ENCODE peak calls at places on chromosomes 3 and 15, in five cellular contexts. One of them, this sample, is unnamed.

GRCh38 chr15:82231842-82232241 is 30.7 kb downstream of the EFL1 start:
- DNase-seq in tibial artery: no peak
- DNase-seq in RWPE1: no peak
- DNase-seq in activated CD4-positive, CD25-positive, alpha-beta regulatory T cell: no peak
- DNase-seq in AG09309: no peak
- DNase-seq in this sample: no peak

GRCh38 chr3:144760831-144761230 is 789.2 kb downstream of the DIPK2A start:
- DNase-seq in tibial artery: no peak
- DNase-seq in RWPE1: no peak
- DNase-seq in activated CD4-positive, CD25-positive, alpha-beta regulatory T cell: no peak
- DNase-seq in AG09309: no peak
- DNase-seq in this sample: no peak

GRCh38 chr3:126616931-126617330 is 38.0 kb downstream of the TXNRD3 start:
- DNase-seq in tibial artery: no peak
- DNase-seq in RWPE1: no peak
- DNase-seq in activated CD4-positive, CD25-positive, alpha-beta regulatory T cell: no peak
- DNase-seq in AG09309: no peak
- DNase-seq in this sample: no peak

GRCh38 chr3:23735575-23736326 is 70.0 kb upstream of the UBE2E1 start:
- DNase-seq in tibial artery: no peak
- DNase-seq in RWPE1: no peak
- DNase-seq in activated CD4-positive, CD25-positive, alpha-beta regulatory T cell: no peak
- DNase-seq in AG09309: no peak
- DNase-seq in this sample: no peak

GRCh38 chr15:76345880-76346665 is 9.5 kb downstream of the ISL2 start:
- DNase-seq in tibial artery: no peak
- DNase-seq in RWPE1: peak; percentile 38
- DNase-seq in activated CD4-positive, CD25-positive, alpha-beta regulatory T cell: no peak
- DNase-seq in AG09309: no peak
- DNase-seq in this sample: no peak

GRCh38 chr3:113231827-113232253 is 20.5 kb downstream of the BOC start:
- DNase-seq in tibial artery: no peak
- DNase-seq in RWPE1: peak; percentile 91
- DNase-seq in activated CD4-positive, CD25-positive, alpha-beta regulatory T cell: no peak
- DNase-seq in AG09309: no peak
- DNase-seq in this sample: no peak

GRCh38 chr3:58585994-58586393 is 8.8 kb upstream of the FAM107A start:
- DNase-seq in tibial artery: no peak
- DNase-seq in RWPE1: no peak
- DNase-seq in activated CD4-positive, CD25-positive, alpha-beta regulatory T cell: no peak
- DNase-seq in AG09309: no peak
- DNase-seq in this sample: no peak

GRCh38 chr15:20344601-20345400 is 196.8 kb downstream of the GOLGA6L6 start:
- DNase-seq in tibial artery: no peak
- DNase-seq in RWPE1: no peak
- DNase-seq in activated CD4-positive, CD25-positive, alpha-beta regulatory T cell: no peak
- DNase-seq in AG09309: no peak
- DNase-seq in this sample: no peak

GRCh38 chr3:98918586-98918985 is 17.1 kb upstream of the DCBLD2 start:
- DNase-seq in tibial artery: no peak
- DNase-seq in RWPE1: no peak
- DNase-seq in activated CD4-positive, CD25-positive, alpha-beta regulatory T cell: no peak
- DNase-seq in AG09309: no peak
- DNase-seq in this sample: no peak

GRCh38 chr3:165526367-165526766 is 310.9 kb downstream of the BCHE start:
- DNase-seq in tibial artery: no peak
- DNase-seq in RWPE1: no peak
- DNase-seq in activated CD4-positive, CD25-positive, alpha-beta regulatory T cell: no peak
- DNase-seq in AG09309: no peak
- DNase-seq in this sample: no peak

GRCh38 chr15:99476413-99477222 is 89.2 kb upstream of the MEF2A start:
- DNase-seq in tibial artery: peak; percentile 78
- DNase-seq in RWPE1: peak; percentile 94
- DNase-seq in activated CD4-positive, CD25-positive, alpha-beta regulatory T cell: no peak
- DNase-seq in AG09309: peak; percentile 97
- DNase-seq in this sample: peak; percentile 66

GRCh38 chr3:12507871-12508281 is 23.6 kb downstream of the TSEN2 start:
- DNase-seq in tibial artery: no peak
- DNase-seq in RWPE1: peak; percentile 49
- DNase-seq in activated CD4-positive, CD25-positive, alpha-beta regulatory T cell: no peak
- DNase-seq in AG09309: no peak
- DNase-seq in this sample: no peak

GRCh38 chr3:162141232-162141631 is 644.6 kb downstream of the OTOL1 start:
- DNase-seq in tibial artery: no peak
- DNase-seq in RWPE1: peak; percentile 2
- DNase-seq in activated CD4-positive, CD25-positive, alpha-beta regulatory T cell: no peak
- DNase-seq in AG09309: no peak
- DNase-seq in this sample: no peak

GRCh38 chr3:194274424-194275085 is 76.6 kb downstream of the CPN2 start:
- DNase-seq in tibial artery: peak; percentile 17
- DNase-seq in RWPE1: no peak
- DNase-seq in activated CD4-positive, CD25-positive, alpha-beta regulatory T cell: no peak
- DNase-seq in AG09309: no peak
- DNase-seq in this sample: no peak

GRCh38 chr15:99507732-99508571 is 57.8 kb upstream of the MEF2A start:
- DNase-seq in tibial artery: peak; percentile 41
- DNase-seq in RWPE1: no peak
- DNase-seq in activated CD4-positive, CD25-positive, alpha-beta regulatory T cell: no peak
- DNase-seq in AG09309: no peak
- DNase-seq in this sample: no peak

GRCh38 chr15:31338318-31338878 is 11.8 kb downstream of the KLF13 start:
- DNase-seq in tibial artery: no peak
- DNase-seq in RWPE1: no peak
- DNase-seq in activated CD4-positive, CD25-positive, alpha-beta regulatory T cell: no peak
- DNase-seq in AG09309: no peak
- DNase-seq in this sample: no peak

GRCh38 chr15:39565851-39566250 is 15.0 kb upstream of the THBS1 start:
- DNase-seq in tibial artery: no peak
- DNase-seq in RWPE1: no peak
- DNase-seq in activated CD4-positive, CD25-positive, alpha-beta regulatory T cell: no peak
- DNase-seq in AG09309: no peak
- DNase-seq in this sample: no peak

GRCh38 chr3:138850151-138850550 is 15.4 kb upstream of the PIK3CB start:
- DNase-seq in tibial artery: no peak
- DNase-seq in RWPE1: no peak
- DNase-seq in activated CD4-positive, CD25-positive, alpha-beta regulatory T cell: no peak
- DNase-seq in AG09309: no peak
- DNase-seq in this sample: no peak

GRCh38 chr3:124685481-124685880 is 44.8 kb upstream of the UMPS start:
- DNase-seq in tibial artery: no peak
- DNase-seq in RWPE1: peak; percentile 62
- DNase-seq in activated CD4-positive, CD25-positive, alpha-beta regulatory T cell: no peak
- DNase-seq in AG09309: no peak
- DNase-seq in this sample: no peak

GRCh38 chr3:18302517-18302916 is 122.6 kb downstream of the SATB1 start:
- DNase-seq in tibial artery: no peak
- DNase-seq in RWPE1: no peak
- DNase-seq in activated CD4-positive, CD25-positive, alpha-beta regulatory T cell: no peak
- DNase-seq in AG09309: peak; percentile 80
- DNase-seq in this sample: no peak

GRCh38 chr15:65363766-65364165 is 14.0 kb downstream of the IGDCC3 start:
- DNase-seq in tibial artery: no peak
- DNase-seq in RWPE1: no peak
- DNase-seq in activated CD4-positive, CD25-positive, alpha-beta regulatory T cell: no peak
- DNase-seq in AG09309: no peak
- DNase-seq in this sample: no peak

GRCh38 chr3:55349851-55350250 is 137.3 kb downstream of the WNT5A start:
- DNase-seq in tibial artery: no peak
- DNase-seq in RWPE1: no peak
- DNase-seq in activated CD4-positive, CD25-positive, alpha-beta regulatory T cell: no peak
- DNase-seq in AG09309: no peak
- DNase-seq in this sample: no peak

GRCh38 chr15:38608682-38609081 is 44.1 kb upstream of the RASGRP1 start:
- DNase-seq in tibial artery: no peak
- DNase-seq in RWPE1: no peak
- DNase-seq in activated CD4-positive, CD25-positive, alpha-beta regulatory T cell: no peak
- DNase-seq in AG09309: no peak
- DNase-seq in this sample: no peak

GRCh38 chr3:171339606-171340005 is 120.6 kb downstream of the TNIK start:
- DNase-seq in tibial artery: no peak
- DNase-seq in RWPE1: no peak
- DNase-seq in activated CD4-positive, CD25-positive, alpha-beta regulatory T cell: no peak
- DNase-seq in AG09309: no peak
- DNase-seq in this sample: no peak

GRCh38 chr3:101849714-101850326 is 506 bp downstream of the NFKBIZ start:
- DNase-seq in tibial artery: peak; percentile 46
- DNase-seq in RWPE1: no peak
- DNase-seq in activated CD4-positive, CD25-positive, alpha-beta regulatory T cell: peak; percentile 39
- DNase-seq in AG09309: no peak
- DNase-seq in this sample: no peak

GRCh38 chr15:77859491-77860060 is 217.9 kb downstream of the TBC1D2B start:
- DNase-seq in tibial artery: no peak
- DNase-seq in RWPE1: no peak
- DNase-seq in activated CD4-positive, CD25-positive, alpha-beta regulatory T cell: no peak
- DNase-seq in AG09309: no peak
- DNase-seq in this sample: no peak

GRCh38 chr3:174620138-174620537 is 239.0 kb upstream of the NAALADL2 start:
- DNase-seq in tibial artery: no peak
- DNase-seq in RWPE1: peak; percentile 1
- DNase-seq in activated CD4-positive, CD25-positive, alpha-beta regulatory T cell: no peak
- DNase-seq in AG09309: peak; percentile 2
- DNase-seq in this sample: no peak

GRCh38 chr3:86988235-86988634 is 2.7 kb downstream of the VGLL3 start:
- DNase-seq in tibial artery: no peak
- DNase-seq in RWPE1: peak; percentile 21
- DNase-seq in activated CD4-positive, CD25-positive, alpha-beta regulatory T cell: no peak
- DNase-seq in AG09309: peak; percentile 67
- DNase-seq in this sample: no peak

GRCh38 chr15:85443593-85444328 is 63.4 kb downstream of the AKAP13 start:
- DNase-seq in tibial artery: no peak
- DNase-seq in RWPE1: peak; percentile 88
- DNase-seq in activated CD4-positive, CD25-positive, alpha-beta regulatory T cell: no peak
- DNase-seq in AG09309: no peak
- DNase-seq in this sample: peak; percentile 33

GRCh38 chr15:41043276-41043675 is 72.8 kb downstream of the INO80 start:
- DNase-seq in tibial artery: no peak
- DNase-seq in RWPE1: no peak
- DNase-seq in activated CD4-positive, CD25-positive, alpha-beta regulatory T cell: no peak
- DNase-seq in AG09309: peak; percentile 62
- DNase-seq in this sample: no peak

This sample was measured in glomerular endothelial cell.